ENCODE peak calls at places on chromosomes 2 and 18, in nine cellular contexts. N is WERI-Rb-1; P is astrocyte of the spinal cord; M is AG04450; W is fibroblast of the aortic adventitia; D is GM20000; E is adrenal gland; J is CD8-positive, alpha-beta T cell; Z is kidney. V is an unnamed sample.

GRCh38 chr18:58538604-58539386 is 90.1 kb downstream of the ALPK2 start:
- DNase-seq in N (no peak), P (no peak), M (no peak), W (no peak), D (no peak), E (no peak), J (no peak), Z (no peak), V (no peak)

GRCh38 chr2:188952901-188953300 is 21.3 kb upstream of the COL3A1 start:
- DNase-seq in N (no peak), P (no peak), M (no peak), W (no peak), D (no peak), E (no peak), J (no peak), Z (no peak), V (no peak)

GRCh38 chr18:35118641-35119040 is 77.4 kb downstream of the MAPRE2 start:
- DNase-seq in N (no peak), P (no peak), M (no peak), W (no peak), D (no peak), E (no peak), J (no peak), Z (no peak), V (no peak)

GRCh38 chr2:221166283-221166682 is 405.8 kb downstream of the EPHA4 start:
- DNase-seq in N (no peak), P (no peak), M (no peak), W (no peak), D (no peak), E (no peak), J (no peak), Z (no peak), V (no peak)

GRCh38 chr2:46471-47345 is at the start of gene FAM110C:
- DNase-seq in N (peak; percentile 46), P (peak; percentile 5), M (no peak), W (peak; percentile 34), D (peak; percentile 36), E (peak; percentile 87), J (peak; percentile 50), Z (peak; percentile 95), V (peak; percentile 31)

GRCh38 chr2:173104156-173104555 is 28.5 kb downstream of the MAP3K20 start:
- DNase-seq in N (no peak), P (no peak), M (no peak), W (no peak), D (no peak), E (no peak), J (no peak), Z (no peak), V (no peak)

GRCh38 chr2:101697124-101697793 is at the start of gene MAP4K4:
- DNase-seq in N (peak; percentile 82), P (peak; percentile 87), M (peak; percentile 49), W (peak; percentile 87), D (peak; percentile 77), E (peak; percentile 77), J (peak; percentile 80), Z (peak; percentile 94), V (peak; percentile 70)

GRCh38 chr2:207352978-207353377 is 176.8 kb upstream of the CREB1 start:
- DNase-seq in N (peak; percentile 40), P (no peak), M (no peak), W (peak; percentile 20), D (no peak), E (peak; percentile 27), J (no peak), Z (no peak), V (peak; percentile 19)

GRCh38 chr2:135742307-135742838 is 718 bp downstream of the UBXN4 start:
- DNase-seq in N (no peak), P (peak; percentile 69), M (no peak), W (peak; percentile 65), D (peak; percentile 68), E (peak; percentile 35), J (no peak), Z (no peak), V (peak; percentile 63)

GRCh38 chr2:43708891-43709290 is 32.7 kb upstream of the C1GALT1C1L start:
- DNase-seq in N (no peak), P (peak; percentile 39), M (no peak), W (peak; percentile 9), D (no peak), E (no peak), J (no peak), Z (no peak), V (no peak)

GRCh38 chr18:46364048-46364447 is 259.9 kb downstream of the HAUS1 start:
- DNase-seq in N (no peak), P (no peak), M (no peak), W (no peak), D (no peak), E (no peak), J (no peak), Z (no peak), V (no peak)

GRCh38 chr2:218029366-218030360 is 26.9 kb upstream of the TNS1 start:
- DNase-seq in N (no peak), P (no peak), M (no peak), W (no peak), D (no peak), E (peak; percentile 6), J (no peak), Z (no peak), V (peak; percentile 8)

GRCh38 chr2:207937818-207938217 is 87.5 kb downstream of the PLEKHM3 start:
- DNase-seq in N (no peak), P (no peak), M (no peak), W (peak; percentile 34), D (no peak), E (no peak), J (no peak), Z (no peak), V (no peak)

GRCh38 chr2:239751719-239752355 is 273.3 kb downstream of the NDUFA10 start:
- DNase-seq in N (no peak), P (no peak), M (no peak), W (no peak), D (no peak), E (peak; percentile 22), J (no peak), Z (peak; percentile 85), V (no peak)

DNA sequence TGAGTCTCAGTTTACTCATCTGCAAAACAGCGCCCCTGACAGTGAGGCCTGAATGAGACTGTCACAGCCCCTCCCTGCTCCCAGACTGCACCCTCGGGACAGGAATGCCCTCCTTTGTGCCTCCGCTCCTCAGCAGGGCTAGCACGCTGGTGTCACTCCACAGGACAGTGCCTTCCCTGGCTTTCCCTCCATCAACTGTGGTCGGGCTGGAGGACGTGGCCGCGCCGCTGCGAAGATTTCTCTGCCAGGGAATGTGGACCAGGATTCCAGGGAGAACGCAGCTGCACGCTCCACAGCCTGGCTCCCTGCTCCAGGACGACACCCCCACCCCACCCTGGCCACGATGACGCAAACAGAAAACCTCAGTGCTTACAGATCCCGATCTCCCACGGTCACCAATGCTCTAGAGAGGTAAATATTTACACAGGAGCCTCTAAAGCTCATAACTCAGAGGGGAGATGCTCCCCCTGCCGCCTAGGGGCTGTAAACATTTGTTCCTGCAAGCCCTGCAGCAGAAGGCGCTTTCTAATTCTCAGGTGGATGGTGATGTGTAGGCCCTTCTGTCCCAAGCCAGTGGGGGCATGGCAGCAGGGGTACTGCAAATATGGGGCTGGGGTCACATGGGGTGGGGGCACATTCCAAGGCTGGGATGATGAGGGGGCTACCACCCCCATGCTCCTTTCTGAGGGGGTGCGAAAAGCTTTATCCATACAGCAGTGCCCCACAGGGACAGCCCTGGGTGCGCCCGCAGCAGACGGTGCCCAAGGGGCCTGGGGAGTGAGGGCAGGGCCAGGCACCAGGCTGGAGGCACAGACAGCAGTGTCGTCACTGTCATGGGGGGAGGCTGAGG is 12.4 kb downstream of the HS6ST1 start:
- DNase-seq in N (peak; percentile 78), P (peak; percentile 98), M (peak; percentile 99), W (peak; percentile 96), D (no peak), E (no peak), J (no peak), Z (peak; percentile 85), V (no peak)
- TF ChIP-seq CTCF in N (peak; percentile 58), P (peak; percentile 65), M (peak; percentile 64), W (peak; percentile 68), D (no peak), E (no peak), J (no peak), Z (no peak), V (no peak)

DNA sequence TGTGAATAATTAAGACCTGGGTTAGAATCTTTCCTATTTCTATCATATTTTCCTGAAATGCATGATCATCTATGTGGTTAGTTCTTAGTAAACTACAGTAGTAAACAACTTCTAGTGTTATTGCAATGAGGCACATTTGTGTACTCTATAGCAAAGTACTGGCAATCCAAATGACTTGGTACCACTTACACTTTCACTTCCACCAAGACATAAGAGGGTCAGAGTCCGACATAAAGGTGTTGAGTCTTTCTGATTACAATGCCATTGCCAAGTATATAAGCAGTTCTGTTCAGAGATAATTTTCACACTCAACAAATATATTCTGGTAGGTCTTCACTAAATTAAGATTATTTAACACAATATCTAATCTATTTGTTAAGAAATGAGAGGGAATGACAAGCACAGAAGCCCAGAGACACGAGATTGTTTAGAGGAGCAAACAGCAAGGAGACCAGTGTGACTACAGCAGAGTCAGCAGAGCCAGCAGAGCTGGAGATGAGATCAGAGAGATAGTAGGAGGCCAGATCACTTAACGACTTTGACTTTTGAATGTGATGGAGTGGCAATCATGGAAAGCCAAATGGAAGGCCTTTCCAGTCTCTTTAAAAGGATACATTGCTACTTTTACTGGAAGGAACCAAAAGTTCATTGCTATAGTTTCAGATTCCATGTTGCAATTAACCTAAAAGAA is 27.5 kb downstream of the SOS1 start:
- DNase-seq in N (no peak), P (no peak), M (no peak), W (no peak), D (no peak), E (no peak), J (no peak), Z (no peak), V (no peak)
- TF ChIP-seq CTCF in N (no peak), P (no peak), M (no peak), W (no peak), D (no peak), E (no peak), J (no peak), Z (no peak), V (no peak)

GRCh38 chr2:155815275-155815674 is 517.2 kb downstream of the NR4A2 start:
- DNase-seq in N (no peak), P (no peak), M (no peak), W (no peak), D (no peak), E (no peak), J (no peak), Z (no peak), V (no peak)

GRCh38 chr2:155810411-155810810 is 522.1 kb downstream of the NR4A2 start:
- DNase-seq in N (no peak), P (no peak), M (no peak), W (no peak), D (no peak), E (no peak), J (no peak), Z (no peak), V (no peak)

GRCh38 chr2:155815851-155816250 is 516.7 kb downstream of the NR4A2 start:
- DNase-seq in N (peak; percentile 67), P (no peak), M (no peak), W (peak; percentile 2), D (peak; percentile 16), E (no peak), J (no peak), Z (no peak), V (peak; percentile 2)
- TF ChIP-seq CTCF in N (peak; percentile 79), P (peak; percentile 2), M (no peak), W (no peak), D (peak; percentile 33), E (no peak), J (no peak), Z (peak; percentile 15), V (peak; percentile 61)

DNA sequence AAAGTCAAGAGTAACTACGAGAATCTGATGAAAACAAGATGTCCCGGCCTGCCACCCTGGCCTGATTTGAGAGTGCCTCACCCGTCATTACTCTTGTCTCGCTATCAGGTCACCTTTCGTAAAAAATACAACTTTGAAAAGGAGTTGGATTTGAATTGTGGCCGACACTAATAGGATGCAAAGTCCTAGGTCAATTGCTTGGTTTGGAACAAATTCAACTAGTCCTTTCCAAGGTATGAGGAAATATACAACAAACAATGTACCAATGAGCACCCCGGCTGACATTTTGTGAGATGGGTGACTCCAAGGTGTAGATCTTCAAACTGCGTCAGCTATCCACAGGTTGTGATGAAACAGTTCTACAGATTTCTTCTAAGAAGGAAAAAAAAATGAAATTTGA is 77.8 kb downstream of the BCL2 start:
- DNase-seq in N (no peak), P (no peak), M (no peak), W (no peak), D (no peak), E (no peak), J (no peak), Z (no peak), V (no peak)
- TF ChIP-seq CTCF in N (no peak), P (no peak), M (no peak), W (no peak), D (no peak), E (no peak), J (no peak), Z (no peak), V (no peak)